ENCODE peak calls at places on chromosomes 7 and 10, in nine cellular contexts. J is stomach, F is ovary, S is HCT116, Z is tibial nerve, T is body of pancreas, A is spleen, H is adrenal gland, V is upper lobe of left lung. P is an unnamed sample.

GRCh38 chr7:104985259-104985617 is 28.8 kb upstream of the KMT2E start:
- DNase-seq in Z (no peak), T (no peak), J (no peak), A (no peak), H (no peak), F (no peak), S (no peak), V (no peak), P (no peak)

GRCh38 chr10:104666106-104666505 is 25.0 kb downstream of the SORCS3 start:
- DNase-seq in S (no peak), H (no peak), A (no peak), T (no peak), Z (no peak), J (no peak), V (no peak), F (no peak), P (no peak)

GRCh38 chr7:129188892-129189660 is 643 bp downstream of the SMO start:
- DNase-seq in S (no peak), V (no peak), Z (no peak), J (no peak), A (peak; percentile 80), F (peak; percentile 22), H (no peak), T (peak; percentile 36), P (no peak)

GRCh38 chr10:72248477-72249151 is 25.1 kb upstream of the DDIT4 start:
- DNase-seq in T (peak; percentile 92), S (no peak), H (peak; percentile 96), F (peak; percentile 87), A (peak; percentile 96), V (peak; percentile 94), J (peak; percentile 87), Z (peak; percentile 88), P (peak; percentile 93)

GRCh38 chr10:26391701-26392695 is 46.1 kb upstream of the APBB1IP start:
- DNase-seq in J (no peak), T (no peak), S (no peak), V (peak; percentile 38), F (no peak), H (no peak), Z (no peak), A (peak; percentile 85), P (no peak)

GRCh38 chr7:83861-84632 is 108.3 kb upstream of the FAM20C start:
- DNase-seq in Z (no peak), T (no peak), S (no peak), F (no peak), V (no peak), A (peak; percentile 64), J (no peak), H (peak; percentile 30), P (no peak)

GRCh38 chr7:923108-924041 is 31.1 kb downstream of the ADAP1 start:
- DNase-seq in V (peak; percentile 86), F (peak; percentile 11), Z (peak; percentile 31), S (no peak), A (peak; percentile 96), T (peak; percentile 34), J (peak; percentile 70), H (peak; percentile 80), P (no peak)

GRCh38 chr7:41130021-41130420 is 572.9 kb downstream of the INHBA start:
- DNase-seq in S (no peak), Z (no peak), J (no peak), A (no peak), V (no peak), H (no peak), T (no peak), F (no peak), P (no peak)

GRCh38 chr10:98029149-98030092 is 1.0 kb downstream of the CRTAC1 start:
- DNase-seq in A (no peak), H (no peak), V (no peak), J (no peak), F (no peak), T (peak; percentile 27), Z (no peak), S (no peak), P (no peak)

DNA sequence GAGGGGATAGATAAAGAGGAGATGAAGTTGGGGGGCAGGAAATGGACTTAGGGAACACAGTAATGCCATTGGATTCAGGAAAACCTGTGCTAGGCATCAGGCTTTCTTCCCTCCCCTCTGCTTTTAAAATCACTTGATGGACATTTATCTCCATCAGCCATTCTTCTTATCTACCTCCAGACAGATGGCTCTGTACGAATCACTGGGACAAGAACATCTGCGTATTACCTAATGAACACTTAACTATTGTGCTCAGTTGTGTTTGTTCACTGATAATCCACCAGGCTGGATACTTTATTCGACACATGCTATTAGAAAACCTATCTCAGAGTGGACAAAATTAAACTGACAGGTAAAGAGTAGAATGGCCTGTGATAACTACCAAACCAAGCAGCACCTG is 40.0 kb downstream of the TNKS2 start:
- DNase-seq in V (no peak), T (no peak), S (no peak), A (no peak), Z (no peak), J (no peak), H (no peak), F (no peak), P (no peak)
- H3K36me3 ChIP-seq in V (peaks cover 64% of the 10 kb centered on the region), T (peaks cover 44% of the 10 kb centered on the region), S (peaks cover 30% of the 10 kb centered on the region), A (peaks cover 100% of the 10 kb centered on the region), Z (peaks cover 20% of the 10 kb centered on the region), J (peaks cover 100% of the 10 kb centered on the region), H (peaks cover 74% of the 10 kb centered on the region), F (no peaks in the 10 kb centered on the region), P (peaks cover 3% of the 10 kb centered on the region)

DNA sequence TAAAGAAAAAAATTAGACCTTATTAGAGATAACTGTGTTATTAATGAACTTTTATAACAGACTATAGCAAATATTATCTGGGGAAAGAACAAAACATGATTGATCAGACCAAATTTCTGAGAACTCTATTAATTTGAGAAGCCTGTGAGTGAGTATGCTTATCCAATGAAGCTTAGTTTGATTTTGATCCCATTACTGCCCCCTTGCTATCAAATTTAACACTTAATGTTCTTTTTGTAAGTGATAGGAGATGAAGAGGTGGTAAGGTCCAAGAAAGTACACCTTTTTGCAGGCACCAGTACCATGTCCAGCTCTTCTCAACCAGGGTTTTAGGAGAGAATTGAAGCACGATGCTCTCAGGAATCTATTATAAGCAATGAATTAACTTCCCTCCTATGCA is 49.9 kb downstream of the ZNF365 start:
- DNase-seq in F (no peak), T (no peak), J (no peak), Z (no peak), V (no peak), S (no peak), A (no peak), H (no peak), P (no peak)
- TF ChIP-seq CTCF in F (no peak), T (no peak), J (no peak), Z (no peak), V (no peak), S (peak; percentile 18), A (no peak), H (no peak), P (no peak)

GRCh38 chr10:42782446-42783180 is at the start of gene BMS1:
- DNase-seq in A (peak; percentile 96), F (peak; percentile 85), T (peak; percentile 86), J (peak; percentile 90), V (peak; percentile 92), H (peak; percentile 95), Z (peak; percentile 68), S (peak; percentile 93), P (peak; percentile 88)
- TF ChIP-seq POLR2A in A (no peak), F (peak; percentile 71), T (peak; percentile 64), J (peak; percentile 23), V (peak; percentile 83), H (peak; percentile 70), Z (peak; percentile 45), S (peak; percentile 89), P (peak; percentile 69)

GRCh38 chr10:52965938-52966401 is 193.4 kb upstream of the MBL2 start:
- DNase-seq in Z (no peak), F (no peak), J (no peak), A (no peak), H (no peak), T (no peak), V (no peak), S (no peak), P (no peak)
- H3K36me3 ChIP-seq in Z (no peaks in the 10 kb centered on the region), F (no peaks in the 10 kb centered on the region), J (no peaks in the 10 kb centered on the region), A (no peaks in the 10 kb centered on the region), H (no peaks in the 10 kb centered on the region), T (no peaks in the 10 kb centered on the region), V (no peaks in the 10 kb centered on the region), S (no peaks in the 10 kb centered on the region), P (no peaks in the 10 kb centered on the region)